ENCODE peak calls at places on chromosomes 12 and 14, in five cellular contexts. P, K, Q, N and V are unnamed samples.

GRCh38 chr14:96037891-96038557 is 1.1 kb upstream of the C14orf132 start:
- DNase-seq in P (peak; percentile 14), K (peak; percentile 65), Q (peak; percentile 68), N (peak; percentile 48), V (peak; percentile 54)

GRCh38 chr12:46578190-46578982 is 205.8 kb upstream of the SLC38A2 start:
- DNase-seq in P (no peak), K (no peak), Q (no peak), N (no peak), V (peak; percentile 14)

GRCh38 chr14:105414456-105415371 is 4.9 kb upstream of the MTA1 start:
- DNase-seq in P (peak; percentile 73), K (peak; percentile 45), Q (peak; percentile 87), N (no peak), V (peak; percentile 61)

GRCh38 chr12:109981311-109981710 is 14.9 kb downstream of the GIT2 start:
- DNase-seq in P (no peak), K (no peak), Q (no peak), N (no peak), V (no peak)

GRCh38 chr12:75744607-75745256 is 233.3 kb upstream of the KRR1 start:
- DNase-seq in P (no peak), K (no peak), Q (no peak), N (no peak), V (no peak)

GRCh38 chr14:21121106-21121505 is 20.2 kb downstream of the TMEM253 start:
- DNase-seq in P (no peak), K (no peak), Q (no peak), N (no peak), V (no peak)

GRCh38 chr14:60721331-60722162 is 2.6 kb downstream of the SIX4 start:
- DNase-seq in P (peak; percentile 78), K (peak; percentile 83), Q (peak; percentile 46), N (peak; percentile 67), V (peak; percentile 40)

GRCh38 chr12:16349132-16349463 is 1.7 kb downstream of the MGST1 start:
- DNase-seq in P (peak; percentile 97), K (peak; percentile 63), Q (peak; percentile 62), N (peak; percentile 97), V (peak; percentile 93)

GRCh38 chr14:105065280-105066228 is at the start of gene GPR132:
- DNase-seq in P (no peak), K (no peak), Q (peak; percentile 48), N (no peak), V (no peak)

GRCh38 chr14:96574633-96575191 is 72.5 kb downstream of the PAPOLA start:
- DNase-seq in P (peak; percentile 65), K (peak; percentile 31), Q (no peak), N (peak; percentile 44), V (peak; percentile 80)

GRCh38 chr12:128930591-128930990 is 77.3 kb downstream of the GLT1D1 start:
- DNase-seq in P (no peak), K (no peak), Q (no peak), N (no peak), V (no peak)